ENCODE peak calls at places on chromosomes 12 and 14, in ten cellular contexts. P is upper lobe of right lung, Q is GM06990, M is AG09319, H is tibial artery, S is GM23338, G is cardiac fibroblast, Y is MM.1S, T is cardiac muscle cell, O is fibroblast of mammary gland. U is an unnamed sample.

GRCh38 chr14:100192250-100192671 is 32.8 kb upstream of the DEGS2 start:
- DNase-seq in P (peak), Q (peak), M (no peak), H (peak), S (no peak), G (no peak), Y (no peak), T (peak), O (no peak), U (no peak)

GRCh38 chr12:615620-616019 is 47.6 kb downstream of the NINJ2 start:
- DNase-seq in P (no peak), Q (no peak), M (no peak), H (no peak), S (no peak), G (no peak), Y (no peak), T (no peak), O (no peak), U (peak)

GRCh38 chr12:64318605-64319004 is 72.0 kb downstream of the C12orf56 start:
- DNase-seq in P (no peak), Q (peak), M (no peak), H (no peak), S (peak), G (peak), Y (no peak), T (peak), O (peak), U (peak)

GRCh38 chr14:32327255-32327961 is 1.7 kb upstream of the AKAP6 start:
- DNase-seq in P (no peak), Q (no peak), M (no peak), H (no peak), S (no peak), G (no peak), Y (peak), T (no peak), O (no peak), U (no peak)

GRCh38 chr12:78431931-78432330 is 432.6 kb upstream of the SYT1 start:
- DNase-seq in P (no peak), Q (no peak), M (no peak), H (no peak), S (no peak), G (peak), Y (no peak), T (no peak), O (peak), U (no peak)

GRCh38 chr12:40298341-40298740 is 73.5 kb downstream of the LRRK2 start:
- DNase-seq in P (no peak), Q (no peak), M (no peak), H (no peak), S (no peak), G (no peak), Y (no peak), T (no peak), O (no peak), U (no peak)

GRCh38 chr14:76163668-76164363 is 12.1 kb downstream of the GPATCH2L start:
- DNase-seq in P (no peak), Q (no peak), M (no peak), H (no peak), S (no peak), G (no peak), Y (no peak), T (no peak), O (no peak), U (no peak)

GRCh38 chr12:2183556-2184541 is 131.1 kb downstream of the CACNA1C start:
- DNase-seq in P (no peak), Q (no peak), M (peak), H (no peak), S (peak), G (peak), Y (peak), T (peak), O (peak), U (peak)

GRCh38 chr12:112303004-112303403 is 79.2 kb downstream of the HECTD4 start:
- DNase-seq in P (no peak), Q (peak), M (peak), H (no peak), S (no peak), G (peak), Y (peak), T (peak), O (peak), U (peak)

GRCh38 chr14:28751467-28752058 is 15.0 kb upstream of the FOXG1 start:
- DNase-seq in P (no peak), Q (no peak), M (no peak), H (no peak), S (peak), G (peak), Y (peak), T (peak), O (peak), U (peak)

GRCh38 chr12:96308881-96309280 is 91.4 kb downstream of the CDK17 start:
- DNase-seq in P (no peak), Q (no peak), M (peak), H (no peak), S (no peak), G (peak), Y (no peak), T (peak), O (no peak), U (peak)

GRCh38 chr12:64431791-64432190 is 20.1 kb upstream of the TBK1 start:
- DNase-seq in P (no peak), Q (no peak), M (no peak), H (no peak), S (no peak), G (no peak), Y (no peak), T (peak), O (peak), U (no peak)

GRCh38 chr12:1920436-1920835 is 2.0 kb upstream of the CACNA2D4 start:
- DNase-seq in P (no peak), Q (no peak), M (no peak), H (peak), S (no peak), G (no peak), Y (no peak), T (no peak), O (no peak), U (no peak)

GRCh38 chr14:36518586-36519430 is 1.2 kb downstream of the NKX2-1 start:
- DNase-seq in P (peak), Q (no peak), M (no peak), H (no peak), S (peak), G (no peak), Y (no peak), T (no peak), O (no peak), U (no peak)

GRCh38 chr14:96421236-96421635 is 29.3 kb downstream of the AK7 start:
- DNase-seq in P (no peak), Q (no peak), M (no peak), H (no peak), S (no peak), G (peak), Y (no peak), T (peak), O (no peak), U (peak)

GRCh38 chr12:619346-619745 is 43.9 kb downstream of the NINJ2 start:
- DNase-seq in P (no peak), Q (no peak), M (no peak), H (no peak), S (no peak), G (no peak), Y (no peak), T (no peak), O (no peak), U (no peak)

GRCh38 chr14:70785556-70785955 is 23.8 kb downstream of the MAP3K9 start:
- DNase-seq in P (no peak), Q (no peak), M (no peak), H (no peak), S (no peak), G (peak), Y (no peak), T (no peak), O (peak), U (no peak)

GRCh38 chr12:130480887-130481286 is 143.2 kb downstream of the PIWIL1 start:
- DNase-seq in P (no peak), Q (no peak), M (no peak), H (no peak), S (no peak), G (no peak), Y (no peak), T (no peak), O (no peak), U (no peak)

GRCh38 chr14:104758981-104759975 is 6.3 kb downstream of the SIVA1 start:
- DNase-seq in P (no peak), Q (no peak), M (no peak), H (no peak), S (no peak), G (no peak), Y (no peak), T (no peak), O (no peak), U (no peak)

GRCh38 chr12:99147150-99147549 is 500.4 kb upstream of the GARIN6 start:
- DNase-seq in P (no peak), Q (no peak), M (no peak), H (no peak), S (no peak), G (no peak), Y (no peak), T (peak), O (no peak), U (no peak)

GRCh38 chr14:102849522-102850379 is 72.5 kb downstream of the TRAF3 start:
- DNase-seq in P (no peak), Q (no peak), M (no peak), H (no peak), S (no peak), G (peak), Y (no peak), T (peak), O (peak), U (peak)

GRCh38 chr14:37051680-37052079 is 120.7 kb downstream of the SLC25A21 start:
- DNase-seq in P (no peak), Q (no peak), M (no peak), H (no peak), S (peak), G (no peak), Y (no peak), T (no peak), O (no peak), U (no peak)

GRCh38 chr12:23757541-23757962 is 191.9 kb downstream of the SOX5 start:
- DNase-seq in P (no peak), Q (no peak), M (no peak), H (no peak), S (peak), G (peak), Y (no peak), T (no peak), O (no peak), U (no peak)

GRCh38 chr12:112140728-112141127 is 15.4 kb downstream of the TRAFD1 start:
- DNase-seq in P (no peak), Q (no peak), M (no peak), H (no peak), S (no peak), G (no peak), Y (no peak), T (no peak), O (no peak), U (no peak)

GRCh38 chr14:88013750-88014349 is 8.9 kb downstream of the GPR65 start:
- DNase-seq in P (peak), Q (no peak), M (peak), H (peak), S (peak), G (peak), Y (peak), T (peak), O (peak), U (peak)

GRCh38 chr12:47079894-47080724 is at the start of gene AMIGO2:
- DNase-seq in P (peak), Q (peak), M (no peak), H (peak), S (peak), G (peak), Y (no peak), T (peak), O (peak), U (peak)

GRCh38 chr14:38850664-38851063 is 252.4 kb downstream of the SEC23A start:
- DNase-seq in P (no peak), Q (no peak), M (no peak), H (no peak), S (no peak), G (no peak), Y (no peak), T (no peak), O (no peak), U (no peak)

GRCh38 chr12:1977109-1977508 is 27.1 kb downstream of the DCP1B start:
- DNase-seq in P (no peak), Q (no peak), M (no peak), H (no peak), S (no peak), G (no peak), Y (no peak), T (no peak), O (no peak), U (no peak)

GRCh38 chr14:21634840-21635239 is at the start of gene OR10G2:
- DNase-seq in P (no peak), Q (no peak), M (no peak), H (no peak), S (no peak), G (no peak), Y (no peak), T (no peak), O (no peak), U (no peak)

GRCh38 chr12:68890701-68891113 is 42.3 kb downstream of the CPM start:
- DNase-seq in P (no peak), Q (no peak), M (no peak), H (no peak), S (no peak), G (peak), Y (no peak), T (no peak), O (no peak), U (peak)

GRCh38 chr14:75861161-75861621 is 120.6 kb downstream of the TGFB3 start:
- DNase-seq in P (no peak), Q (no peak), M (no peak), H (no peak), S (peak), G (peak), Y (peak), T (peak), O (peak), U (peak)

GRCh38 chr12:116055895-116056607 is 221.4 kb downstream of the MED13L start:
- DNase-seq in P (no peak), Q (no peak), M (no peak), H (no peak), S (no peak), G (no peak), Y (no peak), T (no peak), O (no peak), U (no peak)

GRCh38 chr14:68210729-68211299 is 391.2 kb downstream of the RAD51B start:
- DNase-seq in P (no peak), Q (peak), M (peak), H (no peak), S (no peak), G (peak), Y (peak), T (peak), O (peak), U (peak)

GRCh38 chr14:64979336-64980074 is 7.2 kb upstream of the FNTB start:
- DNase-seq in P (no peak), Q (no peak), M (no peak), H (no peak), S (peak), G (peak), Y (no peak), T (no peak), O (peak), U (no peak)

GRCh38 chr14:64986578-64987571 is at the start of gene FNTB:
- DNase-seq in P (peak), Q (peak), M (peak), H (peak), S (peak), G (peak), Y (peak), T (peak), O (peak), U (peak)

GRCh38 chr14:64983439-64984310 is 3.0 kb upstream of the FNTB start:
- DNase-seq in P (no peak), Q (no peak), M (peak), H (no peak), S (peak), G (peak), Y (peak), T (peak), O (peak), U (peak)
- TF ChIP-seq CTCF in P (peak), Q (peak), M (peak), H (peak), S (peak), G (peak), Y (peak), T (peak), O (peak), U (peak)

GRCh38 chr12:94749890-94750289 is 99.5 kb upstream of the TMCC3 start:
- DNase-seq in P (no peak), Q (no peak), M (no peak), H (no peak), S (no peak), G (no peak), Y (no peak), T (no peak), O (no peak), U (no peak)

GRCh38 chr12:94750891-94751290 is 100.5 kb upstream of the TMCC3 start:
- DNase-seq in P (no peak), Q (no peak), M (no peak), H (no peak), S (no peak), G (no peak), Y (no peak), T (no peak), O (no peak), U (no peak)

GRCh38 chr12:94748726-94749421 is 98.5 kb upstream of the TMCC3 start:
- DNase-seq in P (no peak), Q (no peak), M (no peak), H (no peak), S (no peak), G (no peak), Y (no peak), T (no peak), O (no peak), U (no peak)

GRCh38 chr12:94753071-94753779 is 102.9 kb upstream of the TMCC3 start:
- DNase-seq in P (no peak), Q (no peak), M (no peak), H (no peak), S (peak), G (peak), Y (no peak), T (peak), O (peak), U (peak)

GRCh38 chr12:94754653-94755052 is 104.3 kb upstream of the TMCC3 start:
- DNase-seq in P (no peak), Q (no peak), M (no peak), H (no peak), S (no peak), G (peak), Y (no peak), T (no peak), O (no peak), U (no peak)
- TF ChIP-seq CTCF in P (peak), Q (no peak), M (no peak), H (no peak), S (peak), G (peak), Y (peak), T (peak), O (peak), U (peak)

GRCh38 chr12:3669594-3669993 is 83.3 kb downstream of the CRACR2A start:
- DNase-seq in P (no peak), Q (no peak), M (no peak), H (no peak), S (no peak), G (no peak), Y (no peak), T (no peak), O (no peak), U (no peak)

GRCh38 chr12:3670083-3670620 is 82.8 kb downstream of the CRACR2A start:
- DNase-seq in P (no peak), Q (no peak), M (no peak), H (no peak), S (no peak), G (peak), Y (no peak), T (no peak), O (no peak), U (no peak)

GRCh38 chr12:3671330-3672112 is 81.4 kb downstream of the CRACR2A start:
- DNase-seq in P (no peak), Q (no peak), M (no peak), H (no peak), S (no peak), G (no peak), Y (no peak), T (no peak), O (no peak), U (no peak)

GRCh38 chr12:3668479-3669165 is 84.3 kb downstream of the CRACR2A start:
- DNase-seq in P (no peak), Q (no peak), M (no peak), H (no peak), S (no peak), G (no peak), Y (no peak), T (no peak), O (no peak), U (no peak)

GRCh38 chr12:3667485-3667884 is 85.4 kb downstream of the CRACR2A start:
- DNase-seq in P (no peak), Q (no peak), M (no peak), H (no peak), S (peak), G (no peak), Y (no peak), T (no peak), O (no peak), U (no peak)
- TF ChIP-seq CTCF in P (no peak), Q (no peak), M (no peak), H (no peak), S (peak), G (no peak), Y (no peak), T (no peak), O (no peak), U (no peak)

DNA sequence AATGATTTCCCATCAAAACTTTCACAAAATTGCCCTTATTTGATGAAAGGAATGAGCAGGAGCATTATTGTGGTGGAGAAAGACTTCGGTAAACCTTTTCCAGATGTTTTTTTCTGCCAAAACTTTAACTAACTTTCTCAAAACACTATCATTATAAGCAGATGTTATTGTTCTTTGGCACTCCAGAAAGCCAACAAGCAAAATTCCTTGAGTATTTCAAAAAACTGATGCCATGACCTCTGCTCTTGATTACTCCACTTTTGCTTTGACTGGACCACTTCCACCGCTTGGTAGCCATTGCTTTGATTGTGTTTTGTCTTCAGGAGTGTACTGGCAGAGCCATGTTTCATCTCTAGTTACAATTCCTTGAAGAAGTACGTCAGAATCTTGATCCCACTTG is 29.7 kb upstream of the RAB21 start:
- DNase-seq in P (no peak), Q (no peak), M (peak), H (no peak), S (no peak), G (no peak), Y (no peak), T (no peak), O (peak), U (peak)
- TF ChIP-seq CTCF in P (no peak), Q (no peak), M (no peak), H (no peak), S (no peak), G (no peak), Y (no peak), T (no peak), O (no peak), U (no peak)

GRCh38 chr12:106722854-106723253 is 51.6 kb upstream of the RIC8B start:
- DNase-seq in P (no peak), Q (no peak), M (no peak), H (no peak), S (peak), G (no peak), Y (no peak), T (no peak), O (no peak), U (no peak)
- TF ChIP-seq CTCF in P (no peak), Q (no peak), M (no peak), H (no peak), S (peak), G (no peak), Y (no peak), T (peak), O (no peak), U (peak)

GRCh38 chr12:123601602-123602489 is at the start of gene DDX55:
- DNase-seq in P (peak), Q (peak), M (peak), H (peak), S (peak), G (peak), Y (peak), T (peak), O (peak), U (peak)
- TF ChIP-seq CTCF in P (peak), Q (peak), M (peak), H (peak), S (peak), G (peak), Y (peak), T (peak), O (peak), U (peak)